ENCODE peak calls at places on chromosomes 7 and 10, in ten cellular contexts. One of them, this sample, is unnamed.

GRCh38 chr10:50558368-50558767 is 65.4 kb downstream of the SGMS1 start:
- DNase-seq in BE2C: peak; percentile 11
- DNase-seq in astrocyte of the cerebellum: no peak
- DNase-seq in tibial artery: no peak
- DNase-seq in foreskin fibroblast: no peak
- DNase-seq in dorsolateral prefrontal cortex: no peak
- DNase-seq in lower lobe of right lung: no peak
- DNase-seq in stomach: no peak
- DNase-seq in uterus: no peak
- DNase-seq in keratinocyte: no peak
- DNase-seq in this sample: no peak

GRCh38 chr10:44199267-44199666 is 185.6 kb downstream of the CXCL12 start:
- DNase-seq in BE2C: no peak
- DNase-seq in astrocyte of the cerebellum: no peak
- DNase-seq in tibial artery: no peak
- DNase-seq in foreskin fibroblast: no peak
- DNase-seq in dorsolateral prefrontal cortex: no peak
- DNase-seq in lower lobe of right lung: no peak
- DNase-seq in stomach: no peak
- DNase-seq in uterus: no peak
- DNase-seq in keratinocyte: no peak
- DNase-seq in this sample: no peak

GRCh38 chr7:103752995-103753394 is 236.5 kb downstream of the RELN start:
- DNase-seq in BE2C: no peak
- DNase-seq in astrocyte of the cerebellum: no peak
- DNase-seq in tibial artery: no peak
- DNase-seq in foreskin fibroblast: peak; percentile 3
- DNase-seq in dorsolateral prefrontal cortex: no peak
- DNase-seq in lower lobe of right lung: no peak
- DNase-seq in stomach: no peak
- DNase-seq in uterus: no peak
- DNase-seq in keratinocyte: no peak
- DNase-seq in this sample: no peak

GRCh38 chr7:12820777-12821176 is 133.3 kb downstream of the ARL4A start:
- DNase-seq in BE2C: no peak
- DNase-seq in astrocyte of the cerebellum: no peak
- DNase-seq in tibial artery: no peak
- DNase-seq in foreskin fibroblast: no peak
- DNase-seq in dorsolateral prefrontal cortex: no peak
- DNase-seq in lower lobe of right lung: no peak
- DNase-seq in stomach: no peak
- DNase-seq in uterus: no peak
- DNase-seq in keratinocyte: no peak
- DNase-seq in this sample: no peak

GRCh38 chr7:112360681-112361080 is 89.6 kb upstream of the IFRD1 start:
- DNase-seq in BE2C: no peak
- DNase-seq in astrocyte of the cerebellum: no peak
- DNase-seq in tibial artery: no peak
- DNase-seq in foreskin fibroblast: no peak
- DNase-seq in dorsolateral prefrontal cortex: no peak
- DNase-seq in lower lobe of right lung: no peak
- DNase-seq in stomach: no peak
- DNase-seq in uterus: no peak
- DNase-seq in keratinocyte: no peak
- DNase-seq in this sample: no peak

GRCh38 chr10:80526742-80527141 is 11.0 kb upstream of the SH2D4B start:
- DNase-seq in BE2C: no peak
- DNase-seq in astrocyte of the cerebellum: no peak
- DNase-seq in tibial artery: no peak
- DNase-seq in foreskin fibroblast: no peak
- DNase-seq in dorsolateral prefrontal cortex: no peak
- DNase-seq in lower lobe of right lung: no peak
- DNase-seq in stomach: no peak
- DNase-seq in uterus: no peak
- DNase-seq in keratinocyte: no peak
- DNase-seq in this sample: no peak

GRCh38 chr10:83934062-83934461 is 205.2 kb upstream of the GHITM start:
- DNase-seq in BE2C: no peak
- DNase-seq in astrocyte of the cerebellum: no peak
- DNase-seq in tibial artery: no peak
- DNase-seq in foreskin fibroblast: no peak
- DNase-seq in dorsolateral prefrontal cortex: no peak
- DNase-seq in lower lobe of right lung: no peak
- DNase-seq in stomach: no peak
- DNase-seq in uterus: no peak
- DNase-seq in keratinocyte: no peak
- DNase-seq in this sample: no peak

GRCh38 chr7:41629711-41630111 is 73.2 kb downstream of the INHBA start:
- DNase-seq in BE2C: no peak
- DNase-seq in astrocyte of the cerebellum: no peak
- DNase-seq in tibial artery: no peak
- DNase-seq in foreskin fibroblast: peak; percentile 64
- DNase-seq in dorsolateral prefrontal cortex: no peak
- DNase-seq in lower lobe of right lung: no peak
- DNase-seq in stomach: no peak
- DNase-seq in uterus: no peak
- DNase-seq in keratinocyte: no peak
- DNase-seq in this sample: no peak

GRCh38 chr10:52740913-52741675 is 31.5 kb downstream of the MBL2 start:
- DNase-seq in BE2C: peak; percentile 57
- DNase-seq in astrocyte of the cerebellum: peak; percentile 4
- DNase-seq in tibial artery: peak; percentile 28
- DNase-seq in foreskin fibroblast: peak; percentile 42
- DNase-seq in dorsolateral prefrontal cortex: no peak
- DNase-seq in lower lobe of right lung: no peak
- DNase-seq in stomach: peak; percentile 55
- DNase-seq in uterus: no peak
- DNase-seq in keratinocyte: no peak
- DNase-seq in this sample: peak; percentile 23

GRCh38 chr10:87750001-87750651 is 67.9 kb downstream of the ATAD1 start:
- DNase-seq in BE2C: no peak
- DNase-seq in astrocyte of the cerebellum: peak; percentile 52
- DNase-seq in tibial artery: no peak
- DNase-seq in foreskin fibroblast: peak; percentile 91
- DNase-seq in dorsolateral prefrontal cortex: no peak
- DNase-seq in lower lobe of right lung: no peak
- DNase-seq in stomach: no peak
- DNase-seq in uterus: no peak
- DNase-seq in keratinocyte: no peak
- DNase-seq in this sample: peak; percentile 69

GRCh38 chr10:129604333-129605032 is 137.4 kb downstream of the MGMT start:
- DNase-seq in BE2C: no peak
- DNase-seq in astrocyte of the cerebellum: no peak
- DNase-seq in tibial artery: no peak
- DNase-seq in foreskin fibroblast: no peak
- DNase-seq in dorsolateral prefrontal cortex: no peak
- DNase-seq in lower lobe of right lung: no peak
- DNase-seq in stomach: no peak
- DNase-seq in uterus: no peak
- DNase-seq in keratinocyte: no peak
- DNase-seq in this sample: no peak
- H3K4me3 ChIP-seq in BE2C: no peak overlapping the region
- H3K4me3 ChIP-seq in astrocyte of the cerebellum: no peak overlapping the region
- H3K4me3 ChIP-seq in tibial artery: no peak overlapping the region
- H3K4me3 ChIP-seq in foreskin fibroblast: no peak overlapping the region
- H3K4me3 ChIP-seq in dorsolateral prefrontal cortex: no peak overlapping the region
- H3K4me3 ChIP-seq in lower lobe of right lung: no peak overlapping the region
- H3K4me3 ChIP-seq in stomach: no peak overlapping the region
- H3K4me3 ChIP-seq in uterus: no peak overlapping the region
- H3K4me3 ChIP-seq in keratinocyte: no peak overlapping the region
- H3K4me3 ChIP-seq in this sample: no peak overlapping the region

GRCh38 chr10:34905200-34905927 is 90.3 kb upstream of the PARD3 start:
- DNase-seq in BE2C: no peak
- DNase-seq in astrocyte of the cerebellum: no peak
- DNase-seq in tibial artery: no peak
- DNase-seq in foreskin fibroblast: no peak
- DNase-seq in dorsolateral prefrontal cortex: no peak
- DNase-seq in lower lobe of right lung: no peak
- DNase-seq in stomach: no peak
- DNase-seq in uterus: no peak
- DNase-seq in keratinocyte: no peak
- DNase-seq in this sample: no peak
- TF ChIP-seq CTCF in BE2C: no peak
- TF ChIP-seq CTCF in astrocyte of the cerebellum: no peak
- TF ChIP-seq CTCF in tibial artery: no peak
- TF ChIP-seq CTCF in foreskin fibroblast: no peak
- TF ChIP-seq CTCF in dorsolateral prefrontal cortex: no peak
- TF ChIP-seq CTCF in lower lobe of right lung: no peak
- TF ChIP-seq CTCF in stomach: no peak
- TF ChIP-seq CTCF in uterus: no peak
- TF ChIP-seq CTCF in keratinocyte: no peak
- TF ChIP-seq CTCF in this sample: no peak

GRCh38 chr10:58516118-58516517 is 3.4 kb downstream of the BICC1 start:
- DNase-seq in BE2C: no peak
- DNase-seq in astrocyte of the cerebellum: no peak
- DNase-seq in tibial artery: no peak
- DNase-seq in foreskin fibroblast: no peak
- DNase-seq in dorsolateral prefrontal cortex: no peak
- DNase-seq in lower lobe of right lung: no peak
- DNase-seq in stomach: no peak
- DNase-seq in uterus: no peak
- DNase-seq in keratinocyte: no peak
- DNase-seq in this sample: peak; percentile 42
- H3K4me3 ChIP-seq in BE2C: no peak overlapping the region
- H3K4me3 ChIP-seq in astrocyte of the cerebellum: no peak overlapping the region
- H3K4me3 ChIP-seq in tibial artery: no peak overlapping the region
- H3K4me3 ChIP-seq in foreskin fibroblast: peak overlapping the region; percentile 83
- H3K4me3 ChIP-seq in dorsolateral prefrontal cortex: no peak overlapping the region
- H3K4me3 ChIP-seq in lower lobe of right lung: no peak overlapping the region
- H3K4me3 ChIP-seq in stomach: no peak overlapping the region
- H3K4me3 ChIP-seq in uterus: no peak overlapping the region
- H3K4me3 ChIP-seq in keratinocyte: no peak overlapping the region
- H3K4me3 ChIP-seq in this sample: no peak overlapping the region

GRCh38 chr10:48551796-48552591 is 52.9 kb downstream of the ARHGAP22 start:
- DNase-seq in BE2C: peak; percentile 67
- DNase-seq in astrocyte of the cerebellum: peak; percentile 45
- DNase-seq in tibial artery: peak; percentile 30
- DNase-seq in foreskin fibroblast: peak; percentile 69
- DNase-seq in dorsolateral prefrontal cortex: no peak
- DNase-seq in lower lobe of right lung: no peak
- DNase-seq in stomach: no peak
- DNase-seq in uterus: no peak
- DNase-seq in keratinocyte: no peak
- DNase-seq in this sample: peak; percentile 56
- TF ChIP-seq CTCF in BE2C: peak; percentile 65
- TF ChIP-seq CTCF in astrocyte of the cerebellum: peak; percentile 73
- TF ChIP-seq CTCF in tibial artery: peak; percentile 59
- TF ChIP-seq CTCF in foreskin fibroblast: peak; percentile 69
- TF ChIP-seq CTCF in dorsolateral prefrontal cortex: peak; percentile 90
- TF ChIP-seq CTCF in lower lobe of right lung: peak; percentile 72
- TF ChIP-seq CTCF in stomach: peak; percentile 33
- TF ChIP-seq CTCF in uterus: peak; percentile 56
- TF ChIP-seq CTCF in keratinocyte: peak; percentile 74
- TF ChIP-seq CTCF in this sample: peak; percentile 75